ENCODE peak calls at places on chromosomes 11 and 22, in eight cellular contexts. G, W, C, H, I, U, R and Q are unnamed samples. For H3K4me1, the result is how much of the 10 kb centered on the place peaks cover.

GRCh38 chr11:123430736-123431356 is 777 bp downstream of the GRAMD1B start:
- DNase-seq in G (peak), U (peak), W (peak), R (peak), I (peak), C (no peak), H (peak), Q (no peak)

GRCh38 chr11:32487270-32487669 is 51.9 kb upstream of the WT1 start:
- DNase-seq in U (peak), I (no peak), C (no peak), G (no peak), W (no peak), H (no peak), R (peak), Q (no peak)

GRCh38 chr22:45865561-45866397 is 111.2 kb downstream of the WNT7B start:
- DNase-seq in C (no peak), R (peak), U (no peak), H (no peak), W (no peak), I (peak), G (peak), Q (no peak)

GRCh38 chr11:57240757-57241156 is 3.7 kb upstream of the APLNR start:
- DNase-seq in U (no peak), H (no peak), I (no peak), R (no peak), W (no peak), C (no peak), G (no peak), Q (no peak)

GRCh38 chr11:132048040-132048439 is 677.6 kb downstream of the NTM start:
- DNase-seq in R (no peak), G (no peak), C (no peak), H (no peak), U (no peak), W (no peak), I (no peak), Q (no peak)

GRCh38 chr22:24107668-24108067 is 73.6 kb upstream of the SUSD2 start:
- DNase-seq in C (no peak), H (peak), G (no peak), W (peak), I (peak), U (peak), R (peak), Q (no peak)

GRCh38 chr11:102318469-102318868 is 1.2 kb downstream of the BIRC3 start:
- DNase-seq in C (no peak), G (no peak), W (no peak), U (peak), I (no peak), R (peak), H (no peak), Q (no peak)

GRCh38 chr11:554824-555499 is 5.6 kb downstream of the LMNTD2 start:
- DNase-seq in G (peak), I (peak), R (peak), U (peak), C (no peak), W (no peak), H (no peak), Q (no peak)

GRCh38 chr11:67053896-67054850 is 2.5 kb upstream of the RHOD start:
- DNase-seq in W (no peak), C (no peak), R (peak), G (no peak), U (peak), I (no peak), H (peak), Q (no peak)

GRCh38 chr22:40204331-40205116 is 26.8 kb downstream of the TNRC6B start:
- DNase-seq in R (no peak), I (no peak), H (no peak), U (no peak), C (no peak), W (no peak), G (no peak), Q (no peak)

GRCh38 chr22:43543522-43544281 is 131.9 kb downstream of the MPPED1 start:
- DNase-seq in U (no peak), W (no peak), C (no peak), I (no peak), H (no peak), G (no peak), R (no peak), Q (no peak)
- TF ChIP-seq CTCF in U (no peak), W (no peak), C (no peak), I (no peak), H (no peak), G (no peak), R (no peak), Q (no peak)

GRCh38 chr11:128487978-128488377 is 99.4 kb downstream of the ETS1 start:
- DNase-seq in U (no peak), W (no peak), I (no peak), H (no peak), C (no peak), R (peak), G (no peak), Q (no peak)
- H3K4me1 ChIP-seq in U (under half), W (under half), I (half or more), H (under half), C (under half), R (half or more), G (half or more), Q (under half)

DNA sequence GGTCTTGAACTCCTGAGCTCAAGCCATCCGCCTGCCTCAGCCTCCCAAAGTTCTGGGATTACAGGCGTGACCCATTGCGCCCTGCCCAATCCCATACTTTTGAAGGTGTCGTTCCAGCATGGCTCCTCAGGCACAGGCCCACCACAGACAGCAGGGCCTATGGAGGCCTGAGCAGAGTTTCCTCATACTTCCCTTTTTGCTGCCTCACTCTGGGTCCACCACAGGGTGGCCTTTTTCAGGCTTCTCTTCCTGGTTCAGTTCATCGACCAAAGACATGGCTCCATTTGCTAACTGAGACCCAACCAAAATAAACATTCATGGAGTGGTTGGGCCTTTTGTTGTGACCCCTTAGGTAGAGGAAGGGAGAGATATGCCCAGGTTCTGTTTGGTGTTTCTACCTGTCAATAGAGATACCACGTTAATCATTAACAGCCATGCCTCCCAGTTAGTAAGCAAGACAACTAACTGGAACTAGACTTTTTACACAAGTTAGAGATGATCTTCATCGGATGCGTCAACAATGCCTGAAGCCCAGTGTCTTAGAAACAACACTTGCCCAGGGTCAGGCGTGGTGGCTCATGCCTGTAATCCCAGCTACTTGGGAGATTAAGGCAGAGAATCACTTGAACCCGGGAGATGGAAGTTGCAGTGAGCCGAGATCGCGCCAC is 35.1 kb downstream of the TRIOBP start:
- DNase-seq in W (no peak), H (no peak), I (no peak), C (no peak), G (no peak), R (no peak), U (no peak), Q (no peak)
- TF ChIP-seq CTCF in W (no peak), H (no peak), I (no peak), C (peak), G (no peak), R (peak), U (no peak), Q (no peak)

GRCh38 chr22:29370556-29370955 is 17.8 kb downstream of the AP1B1 start:
- DNase-seq in G (no peak), U (no peak), I (no peak), W (no peak), H (no peak), C (no peak), R (no peak), Q (no peak)
- H3K4me1 ChIP-seq in G (under half), U (under half), I (under half), W (under half), H (under half), C (under half), R (under half), Q (half or more)

GRCh38 chr11:121104223-121104831 is 3.3 kb downstream of the TECTA start:
- DNase-seq in C (no peak), W (no peak), U (no peak), H (no peak), G (no peak), R (no peak), I (no peak), Q (no peak)
- TF ChIP-seq CTCF in C (peak), W (no peak), U (peak), H (no peak), G (no peak), R (peak), I (no peak), Q (no peak)

DNA sequence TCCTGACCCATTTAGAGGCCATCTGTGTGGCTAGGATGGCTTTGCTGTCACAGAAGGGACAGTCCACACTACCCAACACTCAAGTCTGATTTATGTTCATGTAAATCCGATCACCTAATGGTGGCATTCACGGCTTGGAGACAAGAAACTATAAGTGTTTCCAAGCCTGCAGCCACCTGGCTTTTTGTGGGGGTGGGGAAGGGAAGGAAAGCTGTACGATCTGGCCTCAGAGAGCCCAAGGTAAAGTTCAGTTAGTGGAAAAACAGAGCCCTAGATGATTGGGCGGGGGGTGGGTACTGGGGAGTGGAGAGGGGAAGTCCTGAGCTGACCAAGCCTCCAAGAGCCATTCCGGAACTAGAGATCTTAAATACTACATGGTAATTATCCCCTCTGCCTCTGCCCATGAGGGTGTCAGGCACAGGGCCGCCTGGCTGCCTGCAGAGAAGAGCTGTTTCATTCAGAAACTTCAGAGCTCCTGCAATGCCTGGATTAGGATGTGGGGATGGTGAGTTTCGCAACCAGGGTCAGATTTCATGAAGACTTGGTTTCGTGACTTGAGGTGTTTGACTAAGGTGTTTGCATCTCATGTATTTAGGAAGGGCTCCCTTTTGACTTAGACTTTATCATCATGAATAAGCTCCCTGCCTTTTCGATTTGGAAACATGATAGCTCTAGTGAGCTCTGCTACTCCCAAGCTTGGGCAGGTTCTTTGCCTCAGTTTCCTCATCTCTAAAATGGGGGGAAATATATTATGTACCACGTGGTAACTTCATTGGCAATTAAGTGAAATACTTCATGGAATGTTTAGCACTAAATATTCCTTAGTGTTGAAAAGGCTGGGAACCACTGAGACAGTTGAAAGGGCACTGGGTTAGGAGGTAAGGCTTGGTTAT is 9.0 kb downstream of the TIMP3 start:
- DNase-seq in W (no peak), U (peak), R (no peak), I (no peak), G (no peak), H (no peak), C (no peak), Q (no peak)
- H3K4me1 ChIP-seq in W (under half), U (under half), R (under half), I (half or more), G (under half), H (under half), C (under half), Q (half or more)